ENCODE peak calls at places on chromosomes 16 and 17, in four cellular contexts. One of them, this sample, is unnamed.

GRCh38 chr17:61335845-61336655 is 63.6 kb upstream of the TBX2 start:
- DNase-seq in tibial nerve: no peak
- DNase-seq in IMR-90: peak
- DNase-seq in lower leg skin: no peak
- DNase-seq in this sample: peak

GRCh38 chr16:57093845-57094564 is 1.6 kb downstream of the CPNE2 start:
- DNase-seq in tibial nerve: no peak
- DNase-seq in IMR-90: no peak
- DNase-seq in lower leg skin: peak
- DNase-seq in this sample: no peak

GRCh38 chr16:24996301-24996700 is 18.9 kb downstream of the ARHGAP17 start:
- DNase-seq in tibial nerve: no peak
- DNase-seq in IMR-90: no peak
- DNase-seq in lower leg skin: no peak
- DNase-seq in this sample: peak

GRCh38 chr17:31533546-31534155 is 142.2 kb downstream of the RAB11FIP4 start:
- DNase-seq in tibial nerve: no peak
- DNase-seq in IMR-90: peak
- DNase-seq in lower leg skin: no peak
- DNase-seq in this sample: peak

GRCh38 chr17:52885882-52886281 is 727.4 kb upstream of the CA10 start:
- DNase-seq in tibial nerve: no peak
- DNase-seq in IMR-90: no peak
- DNase-seq in lower leg skin: no peak
- DNase-seq in this sample: no peak

GRCh38 chr16:86927699-86928098 is 349.4 kb downstream of the FOXL1 start:
- DNase-seq in tibial nerve: no peak
- DNase-seq in IMR-90: no peak
- DNase-seq in lower leg skin: no peak
- DNase-seq in this sample: no peak

GRCh38 chr17:15436399-15437369 is 30.7 kb downstream of the CDRT4 start:
- DNase-seq in tibial nerve: peak
- DNase-seq in IMR-90: peak
- DNase-seq in lower leg skin: peak
- DNase-seq in this sample: peak

GRCh38 chr17:63706346-63707102 is 6.6 kb upstream of the LIMD2 start:
- DNase-seq in tibial nerve: no peak
- DNase-seq in IMR-90: no peak
- DNase-seq in lower leg skin: no peak
- DNase-seq in this sample: no peak

GRCh38 chr17:82008258-82008940 is 14.3 kb downstream of the CENPX start:
- DNase-seq in tibial nerve: no peak
- DNase-seq in IMR-90: no peak
- DNase-seq in lower leg skin: no peak
- DNase-seq in this sample: no peak

GRCh38 chr17:2004435-2004952 is 20.6 kb downstream of the RTN4RL1 start:
- DNase-seq in tibial nerve: no peak
- DNase-seq in IMR-90: no peak
- DNase-seq in lower leg skin: no peak
- DNase-seq in this sample: no peak

GRCh38 chr17:33520404-33521032 is 227.4 kb upstream of the ASIC2 start:
- DNase-seq in tibial nerve: peak
- DNase-seq in IMR-90: peak
- DNase-seq in lower leg skin: no peak
- DNase-seq in this sample: no peak

DNA sequence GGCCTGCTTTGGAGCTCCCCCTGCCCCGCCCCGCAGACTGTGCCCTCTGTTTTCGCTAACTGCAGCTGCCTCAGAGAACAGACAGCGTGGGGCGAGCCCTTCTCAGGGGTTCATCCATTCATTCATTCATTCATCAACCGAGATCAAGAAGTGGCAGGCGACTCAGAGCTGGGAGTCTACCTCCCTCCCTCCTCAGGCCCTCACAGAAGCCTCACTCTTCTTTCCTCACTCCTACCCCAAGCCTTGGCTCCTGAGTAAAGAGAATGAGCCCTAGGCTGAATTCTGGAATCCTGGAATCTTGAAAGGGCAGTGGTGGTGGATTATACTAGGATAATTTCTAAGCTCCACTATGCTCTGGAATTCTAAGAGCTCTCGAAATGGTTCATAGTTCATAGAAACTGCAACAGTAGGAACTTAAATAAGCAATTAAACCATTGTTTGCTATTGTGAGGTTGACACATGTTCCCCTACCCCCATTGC is 2.3 kb upstream of the DLX3 start:
- DNase-seq in tibial nerve: no peak
- DNase-seq in IMR-90: no peak
- DNase-seq in lower leg skin: peak
- DNase-seq in this sample: no peak
- H3K4me3 ChIP-seq in tibial nerve: peak
- H3K4me3 ChIP-seq in IMR-90: no peak
- H3K4me3 ChIP-seq in lower leg skin: no peak
- H3K4me3 ChIP-seq in this sample: no peak

DNA sequence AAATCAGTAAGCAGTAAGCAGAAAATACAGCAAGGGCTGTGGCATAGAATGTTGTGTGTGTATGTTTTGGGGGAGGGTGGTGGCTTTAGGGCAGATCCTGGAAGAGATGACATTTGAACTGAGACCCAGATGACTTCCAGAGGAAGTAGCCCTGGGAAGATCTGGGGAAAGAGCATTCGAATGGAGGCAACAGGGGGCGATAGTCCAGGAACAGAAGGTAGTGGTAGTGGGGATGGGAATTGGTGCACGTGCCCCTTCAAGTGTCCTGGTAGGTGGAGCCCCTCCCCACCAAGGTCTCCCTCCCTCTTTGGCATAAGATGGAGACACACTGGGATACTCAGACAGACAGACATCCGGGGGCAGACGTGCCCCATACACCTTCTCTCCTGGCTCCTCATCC is 14.1 kb downstream of the ARHGEF15 start:
- DNase-seq in tibial nerve: no peak
- DNase-seq in IMR-90: no peak
- DNase-seq in lower leg skin: no peak
- DNase-seq in this sample: no peak
- TF ChIP-seq CTCF in tibial nerve: no peak
- TF ChIP-seq CTCF in IMR-90: no peak
- TF ChIP-seq CTCF in lower leg skin: no peak
- TF ChIP-seq CTCF in this sample: no peak

GRCh38 chr17:80475949-80476876 is at the start of gene NPTX1:
- DNase-seq in tibial nerve: no peak
- DNase-seq in IMR-90: no peak
- DNase-seq in lower leg skin: no peak
- DNase-seq in this sample: no peak

GRCh38 chr17:80479246-80479566 is 2.8 kb upstream of the NPTX1 start:
- DNase-seq in tibial nerve: no peak
- DNase-seq in IMR-90: no peak
- DNase-seq in lower leg skin: no peak
- DNase-seq in this sample: no peak

GRCh38 chr17:80476877-80477646 is 655 bp upstream of the NPTX1 start:
- DNase-seq in tibial nerve: no peak
- DNase-seq in IMR-90: no peak
- DNase-seq in lower leg skin: no peak
- DNase-seq in this sample: no peak

GRCh38 chr17:80478487-80479245 is 2.3 kb upstream of the NPTX1 start:
- DNase-seq in tibial nerve: no peak
- DNase-seq in IMR-90: no peak
- DNase-seq in lower leg skin: no peak
- DNase-seq in this sample: no peak

DNA sequence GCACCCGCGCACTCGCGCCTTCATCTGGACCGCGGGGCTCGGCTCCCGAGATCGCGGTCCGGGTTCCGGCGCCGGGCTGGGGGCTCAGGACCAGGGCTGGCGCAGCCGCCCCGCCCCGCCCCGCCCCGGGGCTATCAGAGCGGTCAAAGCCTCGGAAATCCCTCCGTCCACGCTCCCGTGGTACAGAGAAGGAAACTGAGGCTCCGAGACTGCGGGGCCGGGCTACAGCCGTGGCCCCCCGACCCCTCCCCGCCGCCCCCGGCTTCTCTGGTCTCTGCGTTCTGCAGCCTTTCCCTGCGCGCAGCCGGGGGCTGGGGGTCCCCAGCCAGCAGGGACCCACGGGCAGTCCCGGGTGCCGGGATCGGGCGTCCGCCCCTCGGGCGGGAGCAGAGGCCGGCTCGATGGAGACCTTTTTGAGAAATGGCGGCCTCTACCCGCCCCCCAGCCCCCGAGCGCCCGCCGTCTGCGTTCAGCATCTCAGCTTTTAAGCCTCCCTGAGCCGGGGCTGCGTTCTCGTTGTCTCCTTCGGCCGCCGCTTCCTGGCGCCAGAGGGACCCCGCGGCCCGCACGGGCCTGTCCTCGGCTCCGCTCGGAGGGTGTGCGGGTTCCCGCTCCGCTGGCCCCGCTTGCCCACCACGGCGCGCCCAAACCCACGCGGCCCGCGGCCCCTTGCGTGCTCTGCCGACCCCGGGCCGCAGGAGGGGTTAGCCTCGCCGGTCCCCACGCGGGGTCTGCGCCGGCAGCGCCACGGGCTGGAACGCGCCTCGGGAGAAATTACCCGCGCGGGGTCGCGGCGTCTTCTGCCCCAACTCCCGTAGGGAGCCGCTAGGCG is 1.5 kb upstream of the NPTX1 start:
- DNase-seq in tibial nerve: no peak
- DNase-seq in IMR-90: peak
- DNase-seq in lower leg skin: no peak
- DNase-seq in this sample: peak
- H3K4me3 ChIP-seq in tibial nerve: peak
- H3K4me3 ChIP-seq in IMR-90: peak
- H3K4me3 ChIP-seq in lower leg skin: no peak
- H3K4me3 ChIP-seq in this sample: peak

GRCh38 chr16:82024274-82024673 is 10.8 kb upstream of the HSD17B2 start:
- DNase-seq in tibial nerve: no peak
- DNase-seq in IMR-90: no peak
- DNase-seq in lower leg skin: no peak
- DNase-seq in this sample: no peak
- TF ChIP-seq CTCF in tibial nerve: no peak
- TF ChIP-seq CTCF in IMR-90: no peak
- TF ChIP-seq CTCF in lower leg skin: no peak
- TF ChIP-seq CTCF in this sample: no peak